ENCODE peak calls at places on chromosomes 6 and 20, in nine cellular contexts. D, X, U, K, Z, Q, E, Y and I are unnamed samples. For H3K27me3, the result is how much of the 10 kb centered on the place peaks cover.

GRCh38 chr6:12026120-12026519 is 14.0 kb downstream of the HIVEP1 start:
- DNase-seq in Q (no peak), X (no peak), D (no peak), U (no peak), Z (no peak), K (no peak), E (no peak), Y (no peak), I (no peak)

GRCh38 chr20:53370345-53370961 is 223.2 kb downstream of the ZNF217 start:
- DNase-seq in K (no peak), E (no peak), X (no peak), U (no peak), Z (no peak), D (no peak), Y (no peak), Q (no peak), I (no peak)

GRCh38 chr20:63567132-63567381 is 7.0 kb downstream of the HELZ2 start:
- DNase-seq in U (no peak), Q (no peak), K (no peak), X (no peak), Z (no peak), E (no peak), Y (no peak), D (no peak), I (no peak)

GRCh38 chr6:93376026-93376540 is 43.3 kb downstream of the EPHA7 start:
- DNase-seq in D (no peak), X (no peak), K (no peak), U (no peak), Y (no peak), Q (no peak), Z (no peak), E (no peak), I (no peak)

GRCh38 chr20:17655865-17656489 is 26.1 kb downstream of the RRBP1 start:
- DNase-seq in X (no peak), Y (no peak), E (no peak), D (no peak), Q (no peak), Z (peak), U (no peak), K (peak), I (no peak)

GRCh38 chr20:21518292-21518991 is 4.6 kb upstream of the NKX2-2 start:
- DNase-seq in Q (no peak), K (no peak), X (peak), E (no peak), U (no peak), Z (no peak), D (no peak), Y (no peak), I (no peak)

GRCh38 chr20:2799688-2800589 is 488 bp downstream of the CPXM1 start:
- DNase-seq in U (peak), Y (no peak), E (no peak), Z (no peak), X (no peak), D (no peak), K (peak), Q (no peak), I (no peak)

GRCh38 chr6:14642842-14643241 is 525.3 kb downstream of the CD83 start:
- DNase-seq in Q (no peak), X (no peak), E (no peak), K (no peak), Y (no peak), U (no peak), D (no peak), Z (no peak), I (no peak)

GRCh38 chr6:132130530-132131298 is 179.5 kb upstream of the CCN2 start:
- DNase-seq in K (peak), D (no peak), Z (peak), X (no peak), U (no peak), Q (no peak), Y (peak), E (no peak), I (no peak)

GRCh38 chr6:30876039-30876730 is 8.1 kb upstream of the DDR1 start:
- DNase-seq in Y (no peak), X (no peak), E (peak), Z (peak), K (peak), D (no peak), Q (no peak), U (no peak), I (no peak)

GRCh38 chr6:36713846-36714245 is 16.2 kb downstream of the RAB44 start:
- DNase-seq in Z (no peak), Y (no peak), K (no peak), U (no peak), Q (no peak), E (no peak), X (no peak), D (no peak), I (no peak)

GRCh38 chr6:13194852-13195251 is 133.5 kb downstream of the TBC1D7 start:
- DNase-seq in D (no peak), E (peak), X (peak), Z (peak), U (peak), K (peak), Q (peak), Y (no peak), I (no peak)

GRCh38 chr6:4071330-4071729 is 7.6 kb downstream of the FAM217A start:
- DNase-seq in E (no peak), Y (no peak), Z (no peak), K (no peak), X (no peak), U (no peak), D (no peak), Q (no peak), I (no peak)

GRCh38 chr6:30915591-30915946 is 1.5 kb downstream of the VARS2 start:
- DNase-seq in E (peak), U (peak), D (no peak), X (peak), Y (no peak), Z (peak), K (peak), Q (peak), I (no peak)

GRCh38 chr6:12150812-12151432 is 138.8 kb downstream of the HIVEP1 start:
- DNase-seq in Z (no peak), U (peak), X (no peak), Y (no peak), Q (peak), D (no peak), E (no peak), K (peak), I (no peak)

GRCh38 chr20:9886227-9886626 is 47.4 kb upstream of the PAK5 start:
- DNase-seq in Q (no peak), K (peak), D (no peak), Z (peak), X (no peak), E (no peak), Y (no peak), U (no peak), I (no peak)

GRCh38 chr20:57315083-57315963 is 14.3 kb upstream of the SPO11 start:
- DNase-seq in U (no peak), K (no peak), E (no peak), X (no peak), Y (no peak), Q (no peak), D (no peak), Z (no peak), I (no peak)
- H3K27me3 ChIP-seq in U (under half), K (under half), E (under half), X (under half), Y (under half), Q (under half), D (under half), Z (under half), I (under half)

DNA sequence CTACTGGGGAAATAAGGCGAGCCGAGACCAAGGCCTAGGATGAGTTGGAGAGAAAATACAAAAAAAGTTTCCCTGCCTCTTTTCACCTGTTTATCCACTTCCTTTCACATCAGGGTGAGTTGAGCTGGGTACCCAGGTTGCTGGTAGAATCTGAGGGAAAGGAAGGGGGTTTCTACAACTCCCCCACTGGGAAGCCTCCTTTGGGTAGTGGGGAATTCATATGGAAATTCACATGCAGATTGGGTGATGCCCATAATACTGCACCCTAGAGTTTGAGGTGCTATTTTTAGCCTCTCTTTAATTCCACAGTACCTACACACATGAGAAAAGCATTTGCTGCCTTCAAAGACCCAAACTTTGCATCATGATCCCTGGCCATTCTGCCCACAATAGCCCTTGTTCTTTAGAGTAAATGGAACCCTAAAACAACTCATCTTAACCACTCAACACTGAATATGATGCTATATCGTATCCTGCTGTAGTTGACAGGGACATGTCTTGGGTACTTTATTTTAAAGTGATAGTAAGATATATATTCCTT is 2.7 kb downstream of the OSTM1 start:
- DNase-seq in Q (no peak), E (no peak), U (no peak), D (no peak), Z (no peak), Y (no peak), K (no peak), X (no peak), I (no peak)
- TF ChIP-seq CTCF in Q (no peak), E (no peak), U (no peak), D (no peak), Z (no peak), Y (no peak), K (no peak), X (no peak), I (no peak)

GRCh38 chr6:165988306-165988756 is 179.3 kb downstream of the TBXT start:
- DNase-seq in U (no peak), D (no peak), E (no peak), X (no peak), K (no peak), Z (no peak), Q (no peak), Y (no peak), I (no peak)
- H3K27me3 ChIP-seq in U (half or more), D (under half), E (under half), X (under half), K (under half), Z (under half), Q (under half), Y (under half), I (under half)

GRCh38 chr20:40361916-40362315 is 327.1 kb downstream of the MAFB start:
- DNase-seq in X (no peak), U (no peak), K (no peak), Y (no peak), Q (no peak), Z (no peak), D (no peak), E (no peak), I (no peak)
- TF ChIP-seq CTCF in X (no peak), U (peak), K (no peak), Y (no peak), Q (peak), Z (no peak), D (no peak), E (no peak), I (no peak)

DNA sequence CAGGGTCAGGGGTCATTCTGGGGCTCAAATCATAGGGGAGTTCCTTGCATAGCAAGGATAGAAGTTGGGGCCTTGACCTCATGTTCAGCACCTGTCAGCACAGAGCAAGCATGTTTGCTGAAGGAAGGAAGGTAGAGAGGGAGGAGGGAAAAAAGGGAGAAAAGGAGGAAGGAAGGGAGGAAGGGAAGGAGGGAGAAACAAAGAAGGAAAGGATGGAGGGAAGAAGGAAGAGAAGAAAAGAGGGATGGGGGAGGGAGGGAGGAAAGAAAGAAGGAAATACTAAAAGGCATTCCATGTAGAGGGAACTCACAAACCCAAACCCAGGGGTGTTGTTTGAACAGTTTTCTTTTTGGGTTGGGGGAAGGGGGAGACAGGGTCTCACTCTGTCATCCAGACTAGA is 80.1 kb downstream of the DLGAP4 start:
- DNase-seq in Q (no peak), E (no peak), U (no peak), K (no peak), X (no peak), D (no peak), Y (no peak), Z (no peak), I (no peak)
- H3K27me3 ChIP-seq in Q (under half), E (under half), U (under half), K (under half), X (under half), D (under half), Y (under half), Z (under half), I (under half)